ENCODE peak calls at places on chromosomes 11 and 22, in seven cellular contexts. I is ovary, V is GM06990, X is pancreas, L is lung, C is mammary epithelial cell, D is uterus. S is an unnamed sample.

GRCh38 chr11:12088047-12088481 is 22.3 kb upstream of the MICAL2 start:
- DNase-seq in V (no peak), I (no peak), X (no peak), D (no peak), C (peak), L (no peak), S (no peak)

GRCh38 chr11:11387201-11387600 is 34.2 kb upstream of the CSNK2A3 start:
- DNase-seq in C (no peak), V (no peak), L (no peak), D (no peak), I (no peak), X (no peak), S (no peak)

GRCh38 chr11:112756166-112756565 is 205.1 kb upstream of the NCAM1 start:
- DNase-seq in D (no peak), X (no peak), L (no peak), C (no peak), I (no peak), V (no peak), S (no peak)

GRCh38 chr11:45166604-45166897 is 20.1 kb downstream of the PRDM11 start:
- DNase-seq in I (no peak), D (no peak), C (no peak), X (no peak), L (no peak), V (no peak), S (no peak)

GRCh38 chr11:64648551-64648950 is 57.5 kb downstream of the SLC22A12 start:
- DNase-seq in X (no peak), D (no peak), V (no peak), C (no peak), I (no peak), L (no peak), S (no peak)

GRCh38 chr11:67664213-67664585 is 10.2 kb downstream of the ALDH3B2 start:
- DNase-seq in D (no peak), X (no peak), L (no peak), C (no peak), V (no peak), I (no peak), S (no peak)

GRCh38 chr11:31254411-31254810 is 115.1 kb downstream of the DCDC1 start:
- DNase-seq in C (peak), D (no peak), L (no peak), V (no peak), X (no peak), I (no peak), S (no peak)

GRCh38 chr11:47918882-47919495 is 61.4 kb upstream of the PTPRJ start:
- DNase-seq in V (no peak), C (peak), I (no peak), D (no peak), L (no peak), X (no peak), S (no peak)

GRCh38 chr11:8719260-8720190 is 36.9 kb downstream of the RPL27A start:
- DNase-seq in X (no peak), L (no peak), D (peak), V (no peak), I (peak), C (peak), S (no peak)

GRCh38 chr11:125998267-125998666 is 52.4 kb downstream of the VSIG10L2 start:
- DNase-seq in I (no peak), X (no peak), L (no peak), D (no peak), V (no peak), C (no peak), S (no peak)

GRCh38 chr11:128315933-128316332 is 271.4 kb downstream of the ETS1 start:
- DNase-seq in X (no peak), I (no peak), V (no peak), L (no peak), D (no peak), C (no peak), S (no peak)

GRCh38 chr22:17199131-17199731 is 20.0 kb downstream of the ADA2 start:
- DNase-seq in L (no peak), D (peak), X (peak), V (no peak), C (no peak), I (no peak), S (no peak)

GRCh38 chr22:48568736-48569330 is 1258.8 kb downstream of the BRD1 start:
- DNase-seq in X (no peak), L (no peak), I (no peak), D (no peak), V (no peak), C (no peak), S (no peak)

GRCh38 chr11:106281455-106282173 is 204.2 kb downstream of the AASDHPPT start:
- DNase-seq in L (no peak), X (no peak), V (no peak), D (no peak), C (peak), I (no peak), S (no peak)

GRCh38 chr11:102495161-102496042 is 35.1 kb downstream of the MMP7 start:
- DNase-seq in I (peak), C (peak), V (peak), X (no peak), D (peak), L (no peak), S (peak)

GRCh38 chr11:65134240-65134951 is at the start of gene SYVN1:
- DNase-seq in C (peak), D (peak), L (peak), X (peak), V (peak), I (peak), S (peak)

GRCh38 chr11:14924291-14924690 is 32.3 kb upstream of the CYP2R1 start:
- DNase-seq in D (no peak), V (no peak), L (no peak), C (no peak), X (no peak), I (no peak), S (no peak)

GRCh38 chr11:67252831-67253239 is 13.4 kb upstream of the GRK2 start:
- DNase-seq in X (no peak), L (no peak), V (no peak), I (no peak), D (no peak), C (peak), S (no peak)

GRCh38 chr11:58905716-58906547 is 33.4 kb upstream of the GLYATL1 start:
- DNase-seq in D (no peak), X (peak), I (no peak), L (no peak), V (no peak), C (peak), S (no peak)

GRCh38 chr11:13102865-13103539 is 93.9 kb downstream of the RASSF10 start:
- DNase-seq in X (no peak), C (no peak), L (no peak), I (no peak), D (no peak), V (no peak), S (no peak)

GRCh38 chr11:34747261-34747660 is 126.4 kb downstream of the EHF start:
- DNase-seq in C (no peak), V (no peak), D (no peak), X (no peak), I (no peak), L (no peak), S (no peak)

GRCh38 chr11:115803341-115803740 is 299.1 kb upstream of the CADM1 start:
- DNase-seq in X (no peak), D (no peak), I (no peak), L (no peak), V (no peak), C (no peak), S (no peak)

GRCh38 chr22:38148252-38148651 is 33.4 kb downstream of the PLA2G6 start:
- DNase-seq in L (no peak), V (no peak), I (no peak), D (no peak), X (no peak), C (peak), S (no peak)

GRCh38 chr11:5600374-5600851 is 4.0 kb downstream of the TRIM6 start:
- DNase-seq in V (peak), L (peak), D (peak), C (no peak), I (peak), X (peak), S (peak)

GRCh38 chr22:28243539-28243938 is 324.5 kb upstream of the PITPNB start:
- DNase-seq in I (no peak), X (no peak), C (no peak), V (no peak), D (no peak), L (no peak), S (no peak)

GRCh38 chr11:12376259-12376971 is 956 bp upstream of the PARVA start:
- DNase-seq in D (peak), I (peak), L (no peak), V (no peak), X (peak), C (no peak), S (no peak)

GRCh38 chr11:25970726-25971508 is 361.0 kb upstream of the ANO3 start:
- DNase-seq in C (peak), L (no peak), X (no peak), V (no peak), I (no peak), D (no peak), S (no peak)
- TF ChIP-seq CTCF in C (peak), L (no peak), X (no peak), V (peak), I (no peak), D (no peak), S (peak)

GRCh38 chr11:70048279-70049024 is 29.7 kb upstream of the ANO1 start:
- DNase-seq in V (no peak), D (no peak), X (no peak), I (no peak), C (no peak), L (no peak), S (no peak)
- TF ChIP-seq CTCF in V (peak), D (no peak), X (no peak), I (no peak), C (peak), L (no peak), S (peak)

DNA sequence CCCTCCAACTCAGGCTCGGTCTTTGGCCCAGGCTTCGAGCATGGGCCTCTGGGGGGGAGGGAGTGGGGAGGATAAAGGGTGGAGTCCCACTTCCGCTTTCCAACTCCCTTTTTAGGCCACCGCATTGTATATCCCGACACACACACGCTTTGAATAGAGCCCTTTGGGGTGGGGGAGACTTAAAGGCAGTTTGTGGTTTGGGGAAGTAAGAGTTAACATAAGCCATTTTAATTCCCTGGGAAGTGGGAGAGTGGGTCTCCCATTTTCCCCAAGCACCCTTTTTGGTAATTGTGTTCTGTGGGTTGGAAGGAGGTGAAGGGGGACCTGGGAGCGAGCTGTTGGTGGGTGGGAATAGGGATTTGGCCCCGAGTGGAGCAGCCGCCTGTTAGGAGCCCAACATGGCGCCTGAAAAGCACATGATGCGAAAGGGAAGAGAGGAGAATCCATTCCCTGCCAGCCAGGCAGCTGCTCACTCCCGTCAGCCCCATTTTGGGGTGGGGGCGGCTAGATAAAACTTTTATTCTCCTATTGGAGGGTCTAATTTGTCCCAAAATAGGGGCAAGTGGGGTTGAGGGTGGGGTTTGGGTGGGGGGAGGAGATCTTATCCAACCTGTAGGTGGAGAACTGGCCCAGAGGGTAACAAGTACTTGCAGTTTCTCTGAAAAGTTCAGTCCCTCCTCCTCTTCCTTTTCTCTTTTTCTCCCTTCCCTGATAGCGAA is 983 bp downstream of the PCF11 start:
- DNase-seq in C (peak), X (peak), V (peak), L (peak), D (peak), I (peak), S (peak)
- TF ChIP-seq CTCF in C (no peak), X (no peak), V (no peak), L (no peak), D (no peak), I (no peak), S (no peak)

DNA sequence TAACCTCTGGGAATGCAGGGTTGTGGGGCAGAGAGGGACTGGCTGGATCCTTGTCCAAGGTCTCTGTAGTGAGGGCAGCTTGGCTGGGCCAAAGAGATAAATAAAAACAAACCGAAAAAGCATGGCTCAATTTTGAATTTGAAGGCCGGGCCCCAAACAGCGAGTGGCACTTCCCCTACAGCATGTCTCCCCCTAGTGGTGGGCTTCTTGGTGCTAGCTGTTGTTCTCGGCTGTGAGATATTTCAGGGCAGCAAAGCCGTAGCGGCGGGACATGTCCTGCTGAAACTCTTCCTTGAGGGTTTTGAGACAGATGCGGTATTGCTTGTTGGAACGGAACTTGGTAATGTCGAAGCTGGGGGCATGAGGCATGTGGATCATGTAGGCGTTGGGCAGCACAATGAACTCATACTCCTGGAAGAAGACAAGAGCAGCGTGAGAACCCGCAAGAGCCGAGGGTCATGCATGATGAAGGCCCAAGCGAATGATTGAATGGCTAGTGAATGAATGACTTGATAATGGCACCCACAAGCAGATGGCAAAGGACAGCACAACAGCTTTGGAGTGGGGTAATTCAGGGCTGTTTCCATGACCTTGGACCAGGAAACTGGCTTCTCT is 216.1 kb upstream of the SYN3 start:
- DNase-seq in V (peak), L (no peak), I (no peak), X (no peak), C (peak), D (no peak), S (peak)
- TF ChIP-seq CTCF in V (peak), L (no peak), I (no peak), X (no peak), C (peak), D (no peak), S (peak)

GRCh38 chr11:20638074-20638473 is 31.3 kb upstream of the NELL1 start:
- DNase-seq in I (no peak), X (no peak), V (no peak), L (no peak), D (no peak), C (no peak), S (no peak)

GRCh38 chr11:20634781-20635180 is 34.6 kb upstream of the NELL1 start:
- DNase-seq in X (no peak), L (no peak), I (no peak), C (no peak), V (no peak), D (no peak), S (no peak)

GRCh38 chr11:20632169-20632532 is 32.7 kb downstream of the SLC6A5 start:
- DNase-seq in C (no peak), L (no peak), I (no peak), X (no peak), V (no peak), D (no peak), S (no peak)

GRCh38 chr11:20631525-20632168 is 32.2 kb downstream of the SLC6A5 start:
- DNase-seq in D (no peak), C (peak), L (no peak), I (no peak), X (no peak), V (no peak), S (no peak)

GRCh38 chr11:20634044-20634443 is 34.6 kb downstream of the SLC6A5 start:
- DNase-seq in X (no peak), I (no peak), V (no peak), L (no peak), C (no peak), D (no peak), S (no peak)
- TF ChIP-seq CTCF in X (no peak), I (no peak), V (peak), L (no peak), C (peak), D (no peak), S (no peak)

GRCh38 chr11:612201-612960 is 3.4 kb downstream of the IRF7 start:
- DNase-seq in D (no peak), C (no peak), X (peak), V (no peak), I (no peak), L (no peak), S (no peak)
- TF ChIP-seq CTCF in D (no peak), C (peak), X (no peak), V (peak), I (no peak), L (no peak), S (peak)

DNA sequence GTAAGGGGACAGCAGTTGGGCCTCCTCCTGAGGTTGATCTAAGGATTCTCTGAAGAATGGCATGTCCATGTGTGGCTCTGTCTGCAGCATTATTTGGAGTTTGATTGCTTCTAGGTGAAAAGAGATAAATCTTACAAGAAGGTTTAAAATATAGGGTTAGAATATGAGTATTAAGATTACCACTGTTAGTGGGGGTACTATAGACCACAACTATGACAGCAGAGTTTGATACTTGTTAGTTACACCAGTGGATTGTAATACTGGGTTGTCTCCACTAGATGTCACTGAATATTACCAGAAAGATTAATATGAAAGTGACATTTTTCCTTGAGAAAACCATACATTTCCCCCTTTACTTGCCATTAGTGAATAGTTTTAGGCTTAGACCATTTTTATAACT is 47.9 kb downstream of the ZNF280B start:
- DNase-seq in L (no peak), V (no peak), D (no peak), C (no peak), X (no peak), I (no peak), S (no peak)
- TF ChIP-seq CTCF in L (no peak), V (peak), D (no peak), C (peak), X (no peak), I (no peak), S (no peak)

DNA sequence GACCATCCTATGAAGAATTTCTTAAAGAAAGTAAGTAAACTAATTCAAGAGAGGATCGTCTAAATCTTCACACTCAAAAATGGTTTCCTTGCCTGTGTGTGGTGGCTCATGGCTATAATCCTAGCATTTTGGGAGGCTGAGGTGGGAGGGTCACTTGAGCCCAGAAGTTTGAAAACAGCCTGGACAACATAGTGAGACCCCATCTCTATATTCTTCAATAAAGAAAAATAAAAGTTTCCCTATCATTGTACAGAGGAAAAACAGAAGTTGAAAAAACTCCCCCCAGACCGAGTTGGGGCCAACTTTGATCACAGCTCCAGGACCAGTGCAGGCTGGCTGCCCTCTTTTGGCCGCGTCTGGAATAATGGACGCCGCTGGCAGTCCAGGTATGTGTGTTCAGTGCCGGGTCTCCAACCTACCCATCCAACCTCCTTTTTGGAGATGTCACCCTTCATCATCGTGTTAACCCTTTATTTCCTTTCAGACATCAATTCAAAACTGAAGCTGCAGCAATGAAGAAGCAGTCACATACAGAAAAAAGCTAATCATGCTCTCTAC is 3.0 kb downstream of the RPS25 start:
- DNase-seq in X (no peak), C (no peak), L (no peak), V (no peak), D (no peak), I (no peak), S (no peak)
- TF ChIP-seq CTCF in X (no peak), C (peak), L (no peak), V (no peak), D (no peak), I (no peak), S (peak)

DNA sequence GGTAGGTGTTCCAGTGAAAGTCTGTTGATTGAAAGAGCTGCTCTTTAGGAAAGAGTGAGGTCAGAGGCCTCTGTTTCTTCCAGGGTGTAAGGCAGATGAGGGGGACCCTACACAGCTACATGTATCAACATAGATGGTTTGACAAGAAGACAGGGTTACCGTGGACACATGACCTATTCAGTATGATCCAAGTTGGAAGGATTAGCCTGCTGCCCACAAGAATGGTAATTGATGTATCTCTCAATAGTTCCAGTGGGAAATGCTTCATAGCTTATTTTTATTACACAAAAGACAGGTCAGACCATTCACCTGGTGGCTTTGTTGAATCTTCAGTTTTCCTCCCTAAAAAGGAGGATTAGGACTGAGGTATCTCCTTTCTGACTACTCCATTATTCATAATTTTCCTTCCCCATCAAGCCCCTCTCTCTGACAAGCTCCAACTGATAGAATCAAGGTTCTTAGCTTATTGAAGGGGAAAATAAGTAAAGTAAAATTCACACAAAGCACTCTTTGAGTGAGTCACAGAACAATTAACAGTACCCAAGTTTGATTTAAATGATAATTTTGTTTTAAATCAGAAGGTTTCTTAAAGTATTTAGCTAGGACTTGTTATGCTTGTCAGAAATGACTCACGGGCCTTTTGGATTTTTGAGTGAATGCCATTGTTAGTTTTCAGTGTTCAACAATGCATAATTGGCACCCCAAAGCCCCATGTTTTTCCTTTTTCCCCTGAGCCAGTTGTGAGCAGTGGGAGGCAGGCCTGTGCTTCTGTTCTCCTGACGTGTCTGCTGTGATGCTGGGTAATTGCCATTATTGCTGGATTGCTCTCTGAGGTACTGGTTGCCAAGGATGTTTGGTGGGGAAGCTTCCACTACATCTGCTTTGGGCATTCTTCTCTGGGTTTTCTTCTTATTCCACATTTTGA is 373.2 kb downstream of the DDX10 start:
- DNase-seq in X (no peak), V (no peak), D (no peak), C (peak), L (no peak), I (no peak), S (no peak)
- TF ChIP-seq CTCF in X (no peak), V (no peak), D (no peak), C (peak), L (no peak), I (no peak), S (no peak)